ENCODE peak calls at places on chromosomes 3 and 15, in four cellular contexts. G is fibroblast of the aortic adventitia, M is HCT116, U is lower leg skin. H is an unnamed sample.

GRCh38 chr3:62529230-62529629 is 155.9 kb upstream of the FEZF2 start:
- DNase-seq in G (peak), M (no peak), U (no peak), H (peak)

GRCh38 chr3:57963811-57964346 is 44.3 kb upstream of the FLNB start:
- DNase-seq in G (no peak), M (no peak), U (no peak), H (no peak)

GRCh38 chr3:46846624-46847542 is 16.4 kb downstream of the MYL3 start:
- DNase-seq in G (no peak), M (no peak), U (peak), H (no peak)

GRCh38 chr15:27119695-27120266 is 148.8 kb downstream of the GABRG3 start:
- DNase-seq in G (no peak), M (no peak), U (no peak), H (no peak)

GRCh38 chr3:161096771-161097367 is 8.3 kb downstream of the B3GALNT1 start:
- DNase-seq in G (no peak), M (no peak), U (no peak), H (peak)

GRCh38 chr15:52523192-52523591 is 5.5 kb downstream of the MYO5A start:
- DNase-seq in G (peak), M (no peak), U (no peak), H (no peak)

GRCh38 chr3:133934996-133935842 is 39.5 kb upstream of the RAB6B start:
- DNase-seq in G (no peak), M (no peak), U (peak), H (no peak)

GRCh38 chr15:25850154-25851111 is 12.7 kb downstream of the ATP10A start:
- DNase-seq in G (peak), M (no peak), U (peak), H (peak)

GRCh38 chr15:78290222-78290621 is 9.2 kb downstream of the SKIC8 start:
- DNase-seq in G (no peak), M (no peak), U (no peak), H (no peak)

GRCh38 chr15:78280289-78281072 is 16.1 kb downstream of the DNAJA4 start:
- DNase-seq in G (no peak), M (no peak), U (peak), H (no peak)

GRCh38 chr15:78282324-78282723 is 17.1 kb downstream of the SKIC8 start:
- DNase-seq in G (no peak), M (no peak), U (peak), H (no peak)

DNA sequence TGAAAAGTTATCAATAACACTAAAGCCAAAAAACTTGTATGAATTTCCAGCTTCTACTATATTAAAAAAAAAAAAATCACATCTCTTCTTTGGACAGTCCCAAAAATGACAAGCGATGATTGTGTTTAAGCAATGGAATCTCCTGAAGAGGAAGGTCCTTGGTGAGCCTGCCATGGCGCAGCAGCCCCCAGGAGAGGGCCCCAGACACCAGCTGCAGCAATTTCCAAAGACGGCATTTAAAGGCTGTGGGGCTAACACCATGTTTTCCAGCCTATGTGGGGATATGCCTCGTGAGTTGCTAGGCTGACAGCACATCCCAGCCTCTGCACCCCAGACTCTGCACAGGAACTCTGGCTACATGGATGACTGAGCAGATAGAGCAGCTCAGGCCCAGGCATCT is 14.7 kb downstream of the SKIC8 start:
- DNase-seq in G (no peak), M (no peak), U (peak), H (no peak)
- TF ChIP-seq CTCF in G (no peak), M (no peak), U (no peak), H (no peak)

GRCh38 chr3:108393128-108393900 is 97.0 kb downstream of the HHLA2 start:
- DNase-seq in G (no peak), M (no peak), U (no peak), H (no peak)
- TF ChIP-seq CTCF in G (no peak), M (no peak), U (no peak), H (no peak)

GRCh38 chr15:92383528-92384326 is 10.0 kb upstream of the ST8SIA2 start:
- DNase-seq in G (no peak), M (peak), U (no peak), H (peak)
- TF ChIP-seq CTCF in G (peak), M (peak), U (no peak), H (peak)

DNA sequence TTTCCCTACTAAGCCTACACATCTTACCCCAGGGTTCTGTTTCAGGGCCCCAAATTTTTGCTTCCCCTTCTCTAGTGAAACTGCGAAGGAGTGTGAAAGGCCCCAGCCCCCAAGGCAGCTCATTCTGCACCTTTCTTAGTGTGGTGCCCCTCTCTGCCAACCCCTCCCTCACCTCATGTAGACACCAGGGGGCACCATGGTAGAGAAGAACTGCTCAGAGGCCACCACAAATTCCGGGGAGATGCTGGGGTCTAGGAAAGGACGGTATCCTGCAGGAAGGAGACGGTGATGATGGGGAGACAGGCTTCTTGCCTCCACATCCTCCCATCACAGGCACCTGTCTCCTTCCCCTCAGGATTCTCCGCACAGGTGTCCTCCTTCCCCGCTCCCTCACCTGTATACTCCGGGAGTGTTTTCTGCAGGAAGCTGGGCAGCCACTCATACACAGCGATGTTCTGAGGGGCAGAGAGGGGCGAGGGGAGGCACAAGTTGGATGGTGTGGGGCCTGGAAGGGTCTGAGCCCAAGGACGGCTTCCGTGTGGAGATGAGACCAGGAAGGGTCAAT is 3.6 kb downstream of the DUOX2 start:
- DNase-seq in G (no peak), M (no peak), U (no peak), H (no peak)
- TF ChIP-seq CTCF in G (peak), M (no peak), U (no peak), H (no peak)

DNA sequence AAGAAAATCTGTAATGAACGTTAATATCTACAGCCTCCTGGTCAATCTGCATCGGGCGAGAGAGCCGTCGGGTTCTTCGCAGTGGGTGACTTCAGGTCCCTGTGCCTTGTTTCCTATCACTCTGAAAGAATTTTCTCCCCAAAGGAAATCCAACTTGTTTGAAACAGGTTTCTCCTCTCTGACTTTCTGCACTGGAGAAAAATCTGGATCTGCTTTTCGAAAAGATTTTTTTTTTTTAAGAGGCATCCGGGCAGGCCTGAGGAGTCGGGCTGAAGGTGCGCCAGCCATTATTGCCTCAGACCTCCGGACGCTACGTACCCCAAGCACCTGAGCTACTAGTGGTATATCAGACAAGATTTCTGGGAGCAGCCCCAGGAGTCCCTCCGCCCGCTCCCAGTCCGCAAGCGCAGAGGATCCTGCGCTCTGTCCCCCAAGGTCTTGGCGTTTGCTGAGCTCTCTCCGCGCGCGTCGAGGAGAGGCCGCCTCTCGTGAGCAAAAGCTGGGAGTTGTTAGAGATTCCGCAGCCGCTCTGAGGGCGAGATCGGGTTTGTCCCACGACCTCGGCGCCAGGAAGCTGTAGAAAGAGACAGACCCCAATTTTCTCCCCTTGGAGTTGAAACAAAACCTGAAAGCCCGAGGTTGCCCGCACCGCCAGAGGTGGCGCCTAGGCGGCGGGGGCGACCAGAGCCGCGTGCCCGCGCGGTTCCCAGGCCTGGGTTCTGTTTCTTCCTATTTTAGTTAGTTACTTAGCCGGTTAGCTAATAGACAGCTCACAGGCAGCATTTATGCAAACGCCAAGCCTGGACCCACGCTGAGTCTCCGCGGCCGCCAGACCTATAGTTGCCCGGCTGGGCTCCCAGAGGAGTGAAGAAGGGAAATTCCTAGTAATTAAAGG is 72.4 kb upstream of the POLG start:
- DNase-seq in G (no peak), M (no peak), U (no peak), H (peak)
- TF ChIP-seq CTCF in G (no peak), M (no peak), U (no peak), H (peak)

DNA sequence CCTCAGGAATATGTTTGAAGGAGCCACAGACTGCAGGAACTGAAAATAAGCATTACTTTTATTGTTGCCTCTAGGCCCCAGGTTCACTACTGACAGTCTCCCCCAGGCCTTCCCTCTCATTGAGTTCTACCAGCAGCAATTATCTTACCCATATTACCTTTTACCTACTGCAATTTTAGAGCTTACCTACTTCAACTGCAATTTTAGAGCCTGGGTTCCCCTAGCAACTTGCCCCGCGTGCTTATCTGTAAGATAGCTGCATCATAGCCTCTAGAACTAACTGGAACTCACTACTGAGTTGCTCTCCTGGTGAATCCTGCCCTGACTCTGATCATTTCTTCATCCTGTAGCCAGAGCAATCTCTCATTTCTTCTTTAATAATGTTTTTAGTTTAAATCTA is 29.2 kb upstream of the WWTR1 start:
- DNase-seq in G (no peak), M (no peak), U (no peak), H (no peak)
- TF ChIP-seq CTCF in G (no peak), M (no peak), U (no peak), H (no peak)

H was measured in activated CD8-positive, alpha-beta T cell treated with anti-CD3 and anti-CD28 coated beads for 36 hours.